ENCODE peak calls at places on chromosomes 4 and X, in ten cellular contexts. Q, X, W, E, P, G, Y, K, R and T are unnamed samples. For H3K27me3, the result is how much of the 10 kb centered on the place peaks cover.

GRCh38 chrX:39162322-39162721 is 361.1 kb downstream of the MID1IP1 start:
- DNase-seq in W (no peak), E (no peak), X (no peak), K (no peak), Q (no peak), G (no peak), P (no peak), R (peak), Y (peak), T (no peak)

GRCh38 chrX:134144231-134144630 is 92.8 kb upstream of the CCDC160 start:
- DNase-seq in Q (peak), E (no peak), X (no peak), G (no peak), W (peak), R (no peak), P (no peak), Y (no peak), K (peak), T (no peak)

GRCh38 chrX:104126856-104127255 is 14.5 kb downstream of the ZCCHC18 start:
- DNase-seq in Q (no peak), G (no peak), W (no peak), P (no peak), X (no peak), Y (no peak), E (no peak), K (no peak), R (no peak), T (no peak)

GRCh38 chr4:100430441-100430840 is 87.4 kb downstream of the EMCN start:
- DNase-seq in W (no peak), Q (no peak), X (no peak), Y (no peak), G (no peak), E (no peak), R (no peak), K (no peak), P (no peak), T (no peak)

GRCh38 chr4:1544861-1545275 is 138.6 kb upstream of the NKX1-1 start:
- DNase-seq in Y (peak), G (peak), Q (no peak), K (no peak), X (no peak), R (no peak), W (no peak), E (no peak), P (no peak), T (no peak)

GRCh38 chr4:48093949-48094550 is 40.0 kb downstream of the TXK start:
- DNase-seq in Q (peak), P (no peak), Y (no peak), G (no peak), R (no peak), W (peak), X (no peak), E (no peak), K (no peak), T (no peak)

GRCh38 chr4:103098746-103099421 is 750 bp downstream of the BDH2 start:
- DNase-seq in G (no peak), E (no peak), K (no peak), X (no peak), Q (peak), P (no peak), R (no peak), W (peak), Y (no peak), T (no peak)

GRCh38 chr4:143336828-143337599 is at the start of gene GAB1:
- DNase-seq in E (peak), G (no peak), R (peak), K (no peak), P (no peak), Q (peak), X (no peak), Y (peak), W (peak), T (peak)

GRCh38 chr4:150574678-150575077 is 7.3 kb upstream of the MAB21L2 start:
- DNase-seq in Y (no peak), P (no peak), X (no peak), G (no peak), E (no peak), K (no peak), W (no peak), Q (peak), R (no peak), T (no peak)

GRCh38 chrX:124518888-124519287 is 172.5 kb downstream of the SH2D1A start:
- DNase-seq in R (no peak), P (no peak), Y (no peak), W (no peak), Q (peak), X (no peak), K (no peak), G (no peak), E (no peak), T (no peak)

GRCh38 chr4:78386679-78387078 is 164.9 kb upstream of the ANXA3 start:
- DNase-seq in X (no peak), P (no peak), E (no peak), G (no peak), R (no peak), Q (no peak), K (no peak), Y (no peak), W (no peak), T (no peak)

GRCh38 chr4:188934320-188934975 is 795.2 kb downstream of the TRIML1 start:
- DNase-seq in K (peak), E (no peak), P (peak), W (peak), R (no peak), Y (no peak), Q (peak), X (no peak), G (no peak), T (no peak)

GRCh38 chr4:122788935-122789334 is 37.7 kb upstream of the FGF2 start:
- DNase-seq in Y (no peak), G (no peak), P (no peak), K (no peak), X (no peak), E (no peak), R (no peak), W (no peak), Q (no peak), T (no peak)

GRCh38 chr4:5785806-5786680 is 75.0 kb downstream of the EVC start:
- DNase-seq in R (no peak), E (no peak), X (no peak), W (peak), K (no peak), Y (no peak), G (no peak), Q (peak), P (peak), T (no peak)

GRCh38 chr4:66590488-66591215 is 920.4 kb upstream of the EPHA5 start:
- DNase-seq in G (no peak), Q (peak), R (no peak), K (no peak), P (no peak), W (peak), E (no peak), X (no peak), Y (no peak), T (no peak)

GRCh38 chr4:145234086-145234694 is 53.8 kb upstream of the OTUD4 start:
- DNase-seq in Q (peak), W (peak), R (no peak), P (peak), Y (no peak), X (no peak), E (no peak), K (peak), G (peak), T (peak)

GRCh38 chr4:78652282-78652876 is 100.8 kb downstream of the ANXA3 start:
- DNase-seq in Y (no peak), G (no peak), E (peak), Q (no peak), P (no peak), R (no peak), K (no peak), W (peak), X (no peak), T (no peak)

GRCh38 chrX:41027388-41027787 is 57.9 kb upstream of the USP9X start:
- DNase-seq in K (no peak), X (no peak), P (peak), R (no peak), G (no peak), E (no peak), Y (no peak), Q (peak), W (peak), T (no peak)

GRCh38 chrX:15598031-15598430 is 2.7 kb downstream of the ACE2 start:
- DNase-seq in E (no peak), P (no peak), K (no peak), G (no peak), X (no peak), Q (no peak), W (no peak), Y (no peak), R (no peak), T (no peak)

GRCh38 chr4:13872145-13872544 is 244.6 kb upstream of the BOD1L1 start:
- DNase-seq in W (no peak), K (no peak), Q (peak), R (no peak), G (no peak), P (no peak), Y (no peak), E (no peak), X (no peak), T (no peak)

GRCh38 chrX:71652405-71652804 is 14.9 kb upstream of the LOC101059915 start:
- DNase-seq in P (peak), K (peak), E (peak), W (peak), G (peak), R (no peak), Q (peak), X (no peak), Y (no peak), T (no peak)

GRCh38 chr4:42371306-42372063 is 25.8 kb upstream of the SHISA3 start:
- DNase-seq in P (peak), K (peak), Y (no peak), R (no peak), E (no peak), Q (peak), W (peak), X (no peak), G (no peak), T (no peak)

GRCh38 chrX:48509619-48510018 is 827 bp downstream of the PORCN start:
- DNase-seq in Y (no peak), Q (no peak), R (no peak), X (no peak), P (no peak), W (no peak), K (no peak), G (no peak), E (no peak), T (no peak)

GRCh38 chrX:85052636-85053343 is 49.1 kb downstream of the APOOL start:
- DNase-seq in X (no peak), E (no peak), P (peak), G (no peak), Q (peak), W (peak), Y (no peak), R (no peak), K (peak), T (no peak)

GRCh38 chr4:163484906-163485305 is 9.6 kb upstream of the TMA16 start:
- DNase-seq in R (no peak), X (no peak), K (peak), E (peak), W (peak), Y (peak), Q (peak), G (peak), P (peak), T (no peak)

GRCh38 chrX:54042609-54043010 is 1.7 kb downstream of the PHF8 start:
- DNase-seq in Y (peak), Q (peak), E (peak), P (no peak), W (peak), K (peak), X (peak), R (peak), G (peak), T (peak)

GRCh38 chr4:45442466-45442865 is 681.4 kb downstream of the GABRG1 start:
- DNase-seq in E (no peak), W (peak), Q (no peak), X (no peak), R (no peak), Y (no peak), P (no peak), K (no peak), G (no peak), T (no peak)

GRCh38 chr4:139453041-139453370 is 915 bp upstream of the RAB33B start:
- DNase-seq in P (no peak), G (peak), E (no peak), K (no peak), W (no peak), Q (no peak), Y (no peak), X (no peak), R (no peak), T (no peak)

GRCh38 chr4:79050521-79050880 is 111.3 kb upstream of the PAQR3 start:
- DNase-seq in P (no peak), G (no peak), R (no peak), K (no peak), W (no peak), E (no peak), Y (no peak), Q (no peak), X (no peak), T (no peak)

GRCh38 chrX:69365755-69366154 is 138.4 kb upstream of the NALF2 start:
- DNase-seq in R (no peak), G (no peak), E (no peak), Y (no peak), P (no peak), W (no peak), Q (no peak), X (no peak), K (no peak), T (no peak)

GRCh38 chr4:3219761-3220481 is 29.0 kb upstream of the MSANTD1 start:
- DNase-seq in X (no peak), K (no peak), G (no peak), W (no peak), P (no peak), E (no peak), R (no peak), Q (no peak), Y (peak), T (no peak)

DNA sequence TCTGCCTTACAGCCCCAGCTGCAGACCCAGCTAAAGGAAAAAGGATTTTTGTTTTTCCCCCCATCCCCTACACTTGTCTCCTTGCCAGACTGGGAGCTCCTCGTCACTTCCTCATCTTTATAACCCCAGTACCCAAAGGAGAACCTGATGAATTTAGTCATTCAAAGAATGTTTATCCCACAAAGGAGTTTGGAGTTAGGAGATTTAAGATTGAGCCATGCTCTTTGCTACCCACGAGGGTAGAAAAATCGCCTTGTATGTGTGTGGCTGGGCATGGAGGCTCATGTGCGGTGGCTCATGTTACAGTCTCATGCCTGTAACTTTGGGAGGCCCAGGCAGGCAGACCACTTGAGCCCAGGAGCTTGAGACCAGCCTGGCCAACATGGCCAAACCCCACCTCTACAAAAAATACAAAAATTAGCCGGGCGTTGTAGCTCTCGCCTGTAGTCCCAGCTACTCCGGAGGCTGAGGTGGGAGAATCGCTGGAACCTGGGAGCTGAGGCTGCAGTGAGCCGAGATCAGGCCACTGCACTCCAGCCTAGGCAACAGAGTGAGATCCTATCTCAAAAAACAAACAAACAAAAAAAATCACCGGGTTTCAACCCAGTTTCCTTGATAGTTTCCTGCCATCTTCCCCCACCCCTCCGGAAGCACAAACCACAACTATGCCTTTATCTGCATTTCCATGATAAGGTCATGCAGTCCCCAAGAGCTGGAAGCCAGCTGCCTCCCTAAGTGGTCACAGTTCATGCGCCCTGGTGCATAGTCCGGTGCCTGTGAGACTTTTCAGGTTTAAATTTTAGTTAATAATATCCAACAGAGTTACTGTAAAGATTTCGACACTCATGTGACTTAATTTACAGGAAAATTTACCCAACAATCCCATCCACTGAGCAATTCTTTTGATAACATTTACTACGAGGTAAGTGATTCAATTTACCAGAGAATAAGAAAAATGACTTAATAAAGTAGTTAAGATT is 1.5 kb downstream of the CFAP97 start:
- DNase-seq in Q (peak), R (no peak), G (peak), W (peak), E (no peak), X (no peak), K (no peak), P (no peak), Y (no peak), T (peak)
- H3K27ac ChIP-seq in Q (no peak), R (peak), G (peak), W (peak), E (peak), X (peak), K (peak), P (peak), Y (peak), T (peak)

GRCh38 chr4:16626945-16627344 is 271.5 kb downstream of the LDB2 start:
- DNase-seq in G (no peak), W (peak), Y (no peak), P (peak), K (no peak), E (peak), Q (peak), R (no peak), X (no peak), T (no peak)

DNA sequence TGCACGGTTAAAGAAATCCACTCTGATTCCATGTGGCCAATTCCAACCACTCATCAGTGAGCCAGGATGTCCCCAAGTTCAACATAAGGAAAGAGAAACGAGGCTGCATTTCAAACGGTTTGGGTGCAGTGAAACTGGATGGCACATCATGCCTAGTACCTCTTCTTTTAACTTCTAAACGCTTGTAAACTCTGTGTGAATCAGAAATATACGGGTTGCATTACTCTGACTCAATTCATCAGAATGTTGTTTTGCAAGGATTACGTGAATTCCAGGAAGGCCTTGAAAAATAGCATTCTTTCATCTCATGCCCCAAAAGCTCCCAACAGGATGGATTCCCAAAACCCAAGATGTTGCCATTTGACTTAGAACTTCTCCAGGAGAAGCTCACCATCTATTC is 270.4 kb downstream of the LDB2 start:
- DNase-seq in X (no peak), K (no peak), Y (no peak), G (no peak), P (peak), R (no peak), Q (peak), E (no peak), W (peak), T (no peak)
- H3K27me3 ChIP-seq in X (under half), K (under half), Y (under half), G (under half), P (under half), R (under half), Q (under half), E (under half), W (under half), T (under half)

GRCh38 chrX:121254336-121254735 is 206.9 kb downstream of the GLUD2 start:
- DNase-seq in G (no peak), E (no peak), K (no peak), P (no peak), R (no peak), Y (no peak), X (no peak), W (peak), Q (no peak), T (no peak)
- TF ChIP-seq CTCF in G (no peak), E (no peak), K (no peak), P (no peak), R (peak), Y (no peak), X (no peak), W (peak), Q (no peak), T (peak)

DNA sequence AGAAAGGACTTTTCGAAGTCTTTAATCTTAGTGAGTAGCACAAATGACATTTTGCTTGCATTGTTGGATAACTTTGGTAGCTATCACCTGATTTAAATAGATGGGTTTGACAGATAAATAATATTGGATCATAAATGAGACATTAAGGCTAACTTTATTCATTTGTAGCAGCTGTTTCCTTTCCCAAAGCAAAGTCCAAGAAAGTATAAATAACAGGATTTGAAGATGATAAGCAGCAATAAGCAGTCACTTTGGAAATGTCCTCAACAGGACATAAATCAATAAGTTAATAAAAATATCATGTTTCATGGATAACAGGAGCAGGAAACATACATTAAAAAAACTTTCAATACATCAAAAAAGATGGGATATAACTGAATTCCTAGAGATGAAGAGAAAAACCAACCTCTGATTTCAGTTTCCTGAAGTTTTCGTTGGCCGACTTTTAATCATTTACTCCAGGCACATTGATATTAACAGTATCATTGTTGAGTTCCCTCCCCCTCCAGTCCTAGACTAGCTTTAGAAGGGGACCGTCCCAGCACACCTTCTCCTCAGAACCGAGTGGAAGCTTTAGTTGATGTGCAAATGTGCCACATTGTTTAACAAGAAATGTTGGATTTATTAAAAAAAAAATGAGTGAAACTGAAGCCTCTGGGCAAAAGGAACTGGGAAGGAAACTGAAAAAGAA is 169.9 kb upstream of the AGA start:
- DNase-seq in E (no peak), Y (no peak), R (no peak), G (no peak), Q (no peak), K (no peak), X (no peak), W (no peak), P (no peak), T (no peak)
- H3K27ac ChIP-seq in E (no peak), Y (no peak), R (no peak), G (no peak), Q (no peak), K (no peak), X (no peak), W (no peak), P (no peak), T (no peak)